ENCODE peak calls at places on chromosomes 16 and 17, in eight cellular contexts. U is stimulated activated naive CD8-positive, alpha-beta T cell treated with anti-CD3 and anti-CD28 coated beads, Interleukin-15, Interleukin-2, amounts not matched to agents 100 U/mL and 50 U/mL, for 24 hours; K is activated gamma-delta T cell treated with Interleukin-2 at 50 U/mL for 16 hours; O is T-helper 2 cell; X is left cardiac atrium; A is GM13977; C is HS-27A; J is lower leg skin. G is an unnamed sample.

GRCh38 chr17:18258356-18259038 is at the start of gene FLII:
- DNase-seq in K (peak; percentile 47), U (peak; percentile 70), X (peak; percentile 70), C (peak; percentile 58), J (no peak), O (peak; percentile 39), A (peak; percentile 82), G (peak; percentile 75)

GRCh38 chr16:11586856-11587642 is at the start of gene LITAF:
- DNase-seq in X (peak; percentile 74), O (peak; percentile 40), C (peak; percentile 9), K (peak; percentile 49), U (peak; percentile 78), J (no peak), A (peak; percentile 94), G (peak; percentile 80)

GRCh38 chr16:88639231-88640038 is 1.1 kb downstream of the IL17C start:
- DNase-seq in J (no peak), U (no peak), C (no peak), O (no peak), K (no peak), X (no peak), A (no peak), G (no peak)

GRCh38 chr16:49026566-49026965 is 255.1 kb downstream of the CBLN1 start:
- DNase-seq in U (no peak), A (no peak), C (no peak), J (no peak), K (no peak), X (no peak), O (no peak), G (no peak)

GRCh38 chr16:19213885-19214284 is 45.8 kb downstream of the SYT17 start:
- DNase-seq in O (no peak), A (no peak), J (no peak), X (no peak), K (no peak), C (no peak), U (no peak), G (no peak)

GRCh38 chr17:8426094-8426720 is 9.5 kb upstream of the NDEL1 start:
- DNase-seq in O (no peak), C (no peak), K (no peak), A (no peak), U (no peak), X (no peak), J (no peak), G (no peak)

GRCh38 chr16:12324152-12324551 is 347.6 kb downstream of the SNX29 start:
- DNase-seq in A (no peak), U (no peak), K (no peak), X (no peak), J (no peak), O (no peak), C (no peak), G (no peak)

GRCh38 chr16:19809693-19810092 is 75.0 kb downstream of the GPRC5B start:
- DNase-seq in A (no peak), J (no peak), U (no peak), X (no peak), C (no peak), O (no peak), K (no peak), G (no peak)

GRCh38 chr17:75521951-75522727 is 3.4 kb upstream of the LLGL2 start:
- DNase-seq in J (no peak), O (no peak), A (no peak), X (no peak), K (no peak), C (no peak), U (no peak), G (no peak)

GRCh38 chr16:10988164-10988803 is 43.9 kb downstream of the CLEC16A start:
- DNase-seq in O (peak; percentile 54), U (peak; percentile 83), J (no peak), K (no peak), X (no peak), A (peak; percentile 57), C (no peak), G (no peak)

GRCh38 chr16:88455610-88456355 is 2.7 kb downstream of the ZFPM1 start:
- DNase-seq in K (peak; percentile 78), O (peak; percentile 65), C (no peak), J (no peak), A (peak; percentile 95), U (peak; percentile 89), X (no peak), G (no peak)

GRCh38 chr17:29504711-29505110 is 62.1 kb downstream of the ABHD15 start:
- DNase-seq in A (no peak), C (no peak), J (no peak), U (no peak), K (no peak), O (no peak), X (no peak), G (no peak)

GRCh38 chr16:31084584-31085298 is 4.0 kb downstream of the PRSS53 start:
- DNase-seq in U (no peak), A (no peak), C (no peak), J (no peak), K (no peak), O (no peak), X (peak; percentile 20), G (no peak)

GRCh38 chr17:14205992-14206461 is 30.6 kb downstream of the CDRT15 start:
- DNase-seq in A (no peak), X (peak; percentile 66), J (peak; percentile 77), K (peak; percentile 78), C (no peak), U (peak; percentile 58), O (no peak), G (no peak)

GRCh38 chr16:1159325-1159972 is 6.5 kb downstream of the CACNA1H start:
- DNase-seq in J (no peak), A (no peak), K (no peak), O (no peak), X (no peak), U (no peak), C (no peak), G (no peak)

GRCh38 chr17:79415365-79415764 is 195.5 kb downstream of the RBFOX3 start:
- DNase-seq in J (no peak), C (no peak), U (no peak), X (no peak), K (no peak), A (no peak), O (no peak), G (no peak)

GRCh38 chr17:12665263-12666210 is at the start of gene MYOCD:
- DNase-seq in X (peak; percentile 52), K (no peak), A (peak; percentile 39), C (no peak), U (peak; percentile 3), O (no peak), J (no peak), G (peak; percentile 36)

GRCh38 chr17:21549107-21549687 is 143.1 kb upstream of the KCNJ18 start:
- DNase-seq in O (no peak), J (no peak), X (no peak), U (peak; percentile 42), A (no peak), C (no peak), K (no peak), G (no peak)

GRCh38 chr17:61005358-61005757 is 327.7 kb downstream of the BCAS3 start:
- DNase-seq in U (no peak), A (no peak), C (no peak), K (no peak), O (no peak), X (no peak), J (no peak), G (no peak)

GRCh38 chr17:13503526-13503925 is 98.2 kb downstream of the HS3ST3A1 start:
- DNase-seq in X (no peak), J (no peak), A (no peak), U (no peak), C (no peak), O (no peak), K (no peak), G (no peak)

GRCh38 chr16:89209522-89210044 is 7.9 kb upstream of the ZNF778 start:
- DNase-seq in A (no peak), C (no peak), X (no peak), J (no peak), U (no peak), K (no peak), O (no peak), G (no peak)

GRCh38 chr16:55948230-55948629 is 73.1 kb upstream of the CES5A start:
- DNase-seq in C (no peak), K (no peak), U (no peak), O (no peak), J (no peak), A (no peak), X (no peak), G (no peak)

GRCh38 chr17:61362396-61362795 is 37.2 kb upstream of the TBX2 start:
- DNase-seq in C (no peak), A (no peak), O (no peak), K (no peak), U (no peak), X (no peak), J (no peak), G (no peak)

GRCh38 chr17:55259684-55260111 is 5.1 kb upstream of the HLF start:
- DNase-seq in C (no peak), J (no peak), A (no peak), X (no peak), K (no peak), O (no peak), U (no peak), G (no peak)

GRCh38 chr16:61987474-61988012 is 48.7 kb downstream of the CDH8 start:
- DNase-seq in X (no peak), O (no peak), J (no peak), C (no peak), K (no peak), U (no peak), A (no peak), G (no peak)

GRCh38 chr17:21282231-21282630 is 2.3 kb upstream of the MAP2K3 start:
- DNase-seq in U (no peak), X (peak; percentile 52), C (peak; percentile 99), K (no peak), A (no peak), O (no peak), J (peak; percentile 48), G (peak; percentile 94)

GRCh38 chr17:1920948-1921351 is 91.1 kb downstream of the RPA1 start:
- DNase-seq in K (no peak), U (no peak), C (no peak), J (no peak), A (no peak), X (no peak), O (no peak), G (no peak)

GRCh38 chr16:15636392-15636873 is 6.5 kb downstream of the MARF1 start:
- DNase-seq in X (no peak), K (no peak), U (no peak), O (no peak), J (no peak), A (peak; percentile 61), C (no peak), G (no peak)

GRCh38 chr17:46822388-46822921 is 4.0 kb upstream of the WNT3 start:
- DNase-seq in X (no peak), K (peak; percentile 15), C (no peak), U (peak; percentile 68), A (peak; percentile 58), O (no peak), J (no peak), G (no peak)

GRCh38 chr17:71176928-71177443 is 943.8 kb upstream of the SOX9 start:
- DNase-seq in C (no peak), J (no peak), O (no peak), X (no peak), K (no peak), U (no peak), A (no peak), G (no peak)

GRCh38 chr17:82050761-82051641 is 610 bp downstream of the RFNG start:
- DNase-seq in U (no peak), A (peak; percentile 69), C (no peak), J (no peak), K (no peak), O (no peak), X (peak; percentile 37), G (no peak)

GRCh38 chr16:49712567-49712966 is 143.3 kb downstream of the ZNF423 start:
- DNase-seq in U (no peak), A (no peak), O (no peak), J (no peak), C (no peak), K (no peak), X (no peak), G (no peak)

GRCh38 chr17:56320443-56320842 is 167.2 kb downstream of the ANKFN1 start:
- DNase-seq in J (no peak), C (no peak), K (no peak), O (no peak), X (no peak), A (no peak), U (no peak), G (no peak)

GRCh38 chr17:74017461-74017860 is 186.0 kb upstream of the RPL38 start:
- DNase-seq in O (no peak), A (no peak), J (no peak), X (no peak), C (no peak), U (no peak), K (no peak), G (no peak)